ENCODE peak calls at places on chromosomes 13 and 19, in eight cellular contexts. One of them, this sample, is unnamed.
A peak's percentile ranks its signal among the peaks of the same experiment; 100 is the strongest.

GRCh38 chr13:110907951-110908898 is 6.6 kb downstream of the ANKRD10 start:
- DNase-seq in adrenal gland: peak; percentile 26
- DNase-seq in fibroblast of pulmonary artery: peak; percentile 58
- DNase-seq in activated CD8-positive, alpha-beta T cell treated with anti-CD3 and anti-CD28 coated beads for 36 hours: peak; percentile 46
- DNase-seq in astrocyte of the spinal cord: no peak
- DNase-seq in Peyer's patch: no peak
- DNase-seq in cardiac fibroblast: peak; percentile 51
- DNase-seq in IMR-90: peak; percentile 72
- DNase-seq in this sample: no peak

GRCh38 chr19:50723735-50724521 is 764 bp downstream of the CLEC11A start:
- DNase-seq in adrenal gland: no peak
- DNase-seq in fibroblast of pulmonary artery: no peak
- DNase-seq in activated CD8-positive, alpha-beta T cell treated with anti-CD3 and anti-CD28 coated beads for 36 hours: no peak
- DNase-seq in astrocyte of the spinal cord: no peak
- DNase-seq in Peyer's patch: no peak
- DNase-seq in cardiac fibroblast: no peak
- DNase-seq in IMR-90: no peak
- DNase-seq in this sample: no peak

GRCh38 chr19:6521718-6522646 is 8.8 kb upstream of the TNFSF9 start:
- DNase-seq in adrenal gland: no peak
- DNase-seq in fibroblast of pulmonary artery: peak; percentile 36
- DNase-seq in activated CD8-positive, alpha-beta T cell treated with anti-CD3 and anti-CD28 coated beads for 36 hours: peak; percentile 86
- DNase-seq in astrocyte of the spinal cord: no peak
- DNase-seq in Peyer's patch: peak; percentile 48
- DNase-seq in cardiac fibroblast: peak; percentile 53
- DNase-seq in IMR-90: no peak
- DNase-seq in this sample: no peak

GRCh38 chr19:41294393-41294792 is 15.6 kb upstream of the CCDC97 start:
- DNase-seq in adrenal gland: no peak
- DNase-seq in fibroblast of pulmonary artery: no peak
- DNase-seq in activated CD8-positive, alpha-beta T cell treated with anti-CD3 and anti-CD28 coated beads for 36 hours: no peak
- DNase-seq in astrocyte of the spinal cord: no peak
- DNase-seq in Peyer's patch: peak; percentile 19
- DNase-seq in cardiac fibroblast: no peak
- DNase-seq in IMR-90: no peak
- DNase-seq in this sample: no peak

GRCh38 chr13:113637262-113638160 is 20.5 kb downstream of the ATP4B start:
- DNase-seq in adrenal gland: peak; percentile 3
- DNase-seq in fibroblast of pulmonary artery: no peak
- DNase-seq in activated CD8-positive, alpha-beta T cell treated with anti-CD3 and anti-CD28 coated beads for 36 hours: no peak
- DNase-seq in astrocyte of the spinal cord: no peak
- DNase-seq in Peyer's patch: peak; percentile 31
- DNase-seq in cardiac fibroblast: no peak
- DNase-seq in IMR-90: no peak
- DNase-seq in this sample: no peak

GRCh38 chr19:7942981-7943443 is 454 bp downstream of the TIMM44 start:
- DNase-seq in adrenal gland: no peak
- DNase-seq in fibroblast of pulmonary artery: peak; percentile 11
- DNase-seq in activated CD8-positive, alpha-beta T cell treated with anti-CD3 and anti-CD28 coated beads for 36 hours: no peak
- DNase-seq in astrocyte of the spinal cord: peak; percentile 5
- DNase-seq in Peyer's patch: no peak
- DNase-seq in cardiac fibroblast: no peak
- DNase-seq in IMR-90: no peak
- DNase-seq in this sample: no peak

GRCh38 chr19:15550847-15551182 is 42.5 kb downstream of the CYP4F22 start:
- DNase-seq in adrenal gland: no peak
- DNase-seq in fibroblast of pulmonary artery: no peak
- DNase-seq in activated CD8-positive, alpha-beta T cell treated with anti-CD3 and anti-CD28 coated beads for 36 hours: peak; percentile 44
- DNase-seq in astrocyte of the spinal cord: no peak
- DNase-seq in Peyer's patch: no peak
- DNase-seq in cardiac fibroblast: no peak
- DNase-seq in IMR-90: no peak
- DNase-seq in this sample: no peak

GRCh38 chr13:110759710-110760109 is 46.2 kb downstream of the ING1 start:
- DNase-seq in adrenal gland: no peak
- DNase-seq in fibroblast of pulmonary artery: peak; percentile 74
- DNase-seq in activated CD8-positive, alpha-beta T cell treated with anti-CD3 and anti-CD28 coated beads for 36 hours: no peak
- DNase-seq in astrocyte of the spinal cord: peak; percentile 32
- DNase-seq in Peyer's patch: no peak
- DNase-seq in cardiac fibroblast: peak; percentile 92
- DNase-seq in IMR-90: peak; percentile 87
- DNase-seq in this sample: no peak

GRCh38 chr19:9407827-9408226 is 27.5 kb downstream of the ZNF266 start:
- DNase-seq in adrenal gland: no peak
- DNase-seq in fibroblast of pulmonary artery: no peak
- DNase-seq in activated CD8-positive, alpha-beta T cell treated with anti-CD3 and anti-CD28 coated beads for 36 hours: no peak
- DNase-seq in astrocyte of the spinal cord: no peak
- DNase-seq in Peyer's patch: no peak
- DNase-seq in cardiac fibroblast: no peak
- DNase-seq in IMR-90: no peak
- DNase-seq in this sample: no peak

GRCh38 chr13:30026093-30026492 is 175.7 kb upstream of the UBL3 start:
- DNase-seq in adrenal gland: no peak
- DNase-seq in fibroblast of pulmonary artery: peak; percentile 21
- DNase-seq in activated CD8-positive, alpha-beta T cell treated with anti-CD3 and anti-CD28 coated beads for 36 hours: no peak
- DNase-seq in astrocyte of the spinal cord: peak; percentile 83
- DNase-seq in Peyer's patch: no peak
- DNase-seq in cardiac fibroblast: peak; percentile 83
- DNase-seq in IMR-90: peak; percentile 96
- DNase-seq in this sample: no peak

GRCh38 chr13:33006646-33007045 is 9.6 kb upstream of the KL start:
- DNase-seq in adrenal gland: no peak
- DNase-seq in fibroblast of pulmonary artery: no peak
- DNase-seq in activated CD8-positive, alpha-beta T cell treated with anti-CD3 and anti-CD28 coated beads for 36 hours: no peak
- DNase-seq in astrocyte of the spinal cord: no peak
- DNase-seq in Peyer's patch: no peak
- DNase-seq in cardiac fibroblast: no peak
- DNase-seq in IMR-90: no peak
- DNase-seq in this sample: no peak

GRCh38 chr13:110308377-110309158 is 1.5 kb downstream of the COL4A2 start:
- DNase-seq in adrenal gland: no peak
- DNase-seq in fibroblast of pulmonary artery: peak; percentile 83
- DNase-seq in activated CD8-positive, alpha-beta T cell treated with anti-CD3 and anti-CD28 coated beads for 36 hours: no peak
- DNase-seq in astrocyte of the spinal cord: peak; percentile 72
- DNase-seq in Peyer's patch: no peak
- DNase-seq in cardiac fibroblast: peak; percentile 80
- DNase-seq in IMR-90: no peak
- DNase-seq in this sample: no peak

DNA sequence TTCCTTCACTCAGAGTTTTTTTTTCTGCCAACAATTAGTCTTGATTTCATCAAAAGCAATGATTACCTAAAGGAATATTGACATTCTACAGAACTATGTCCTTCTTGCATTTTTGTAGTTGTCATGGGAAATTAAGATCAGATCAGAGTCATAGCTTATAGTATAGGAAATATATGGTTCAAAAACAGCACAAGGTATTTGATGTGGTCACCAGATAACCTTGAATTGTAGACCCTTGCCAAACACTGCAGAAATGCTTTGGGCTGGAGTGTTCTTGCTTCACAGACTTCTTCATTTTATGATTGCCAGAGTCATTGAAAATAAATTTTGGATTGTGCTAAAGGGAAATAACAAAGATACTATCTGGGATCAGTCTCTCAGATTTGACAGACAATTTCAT is 103.7 kb downstream of the AKAP11 start:
- DNase-seq in adrenal gland: no peak
- DNase-seq in fibroblast of pulmonary artery: no peak
- DNase-seq in activated CD8-positive, alpha-beta T cell treated with anti-CD3 and anti-CD28 coated beads for 36 hours: no peak
- DNase-seq in astrocyte of the spinal cord: no peak
- DNase-seq in Peyer's patch: no peak
- DNase-seq in cardiac fibroblast: no peak
- DNase-seq in IMR-90: no peak
- DNase-seq in this sample: no peak
- TF ChIP-seq CTCF in adrenal gland: no peak
- TF ChIP-seq CTCF in fibroblast of pulmonary artery: no peak
- TF ChIP-seq CTCF in activated CD8-positive, alpha-beta T cell treated with anti-CD3 and anti-CD28 coated beads for 36 hours: no peak
- TF ChIP-seq CTCF in astrocyte of the spinal cord: no peak
- TF ChIP-seq CTCF in Peyer's patch: no peak
- TF ChIP-seq CTCF in cardiac fibroblast: no peak
- TF ChIP-seq CTCF in IMR-90: no peak
- TF ChIP-seq CTCF in this sample: no peak

DNA sequence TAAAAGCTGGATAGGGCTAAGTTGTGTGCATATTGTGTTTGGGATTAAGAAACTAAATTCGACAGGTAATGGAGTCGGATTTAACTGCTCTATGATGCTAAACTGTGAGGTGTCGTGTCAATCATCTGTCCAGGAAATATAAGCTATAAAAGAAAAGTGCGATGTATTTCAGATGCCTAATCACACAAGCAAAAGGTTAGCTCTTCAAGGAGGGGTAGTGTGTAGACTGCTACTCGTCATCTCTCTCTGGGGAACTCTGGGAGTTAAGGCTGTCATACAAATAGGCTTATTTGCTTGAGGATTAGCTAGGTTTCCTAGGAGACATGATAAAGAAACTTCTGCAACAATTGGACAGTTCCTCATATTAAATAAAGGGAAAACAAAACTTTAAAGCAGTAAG is 462.1 kb downstream of the OLFM4 start:
- DNase-seq in adrenal gland: no peak
- DNase-seq in fibroblast of pulmonary artery: no peak
- DNase-seq in activated CD8-positive, alpha-beta T cell treated with anti-CD3 and anti-CD28 coated beads for 36 hours: no peak
- DNase-seq in astrocyte of the spinal cord: no peak
- DNase-seq in Peyer's patch: no peak
- DNase-seq in cardiac fibroblast: no peak
- DNase-seq in IMR-90: no peak
- DNase-seq in this sample: no peak
- TF ChIP-seq CTCF in adrenal gland: no peak
- TF ChIP-seq CTCF in fibroblast of pulmonary artery: no peak
- TF ChIP-seq CTCF in activated CD8-positive, alpha-beta T cell treated with anti-CD3 and anti-CD28 coated beads for 36 hours: no peak
- TF ChIP-seq CTCF in astrocyte of the spinal cord: no peak
- TF ChIP-seq CTCF in Peyer's patch: no peak
- TF ChIP-seq CTCF in cardiac fibroblast: no peak
- TF ChIP-seq CTCF in IMR-90: no peak
- TF ChIP-seq CTCF in this sample: no peak

GRCh38 chr19:57903298-57904174 is 12.9 kb downstream of the ZNF417 start:
- DNase-seq in adrenal gland: no peak
- DNase-seq in fibroblast of pulmonary artery: peak; percentile 71
- DNase-seq in activated CD8-positive, alpha-beta T cell treated with anti-CD3 and anti-CD28 coated beads for 36 hours: no peak
- DNase-seq in astrocyte of the spinal cord: peak; percentile 26
- DNase-seq in Peyer's patch: peak; percentile 58
- DNase-seq in cardiac fibroblast: peak; percentile 69
- DNase-seq in IMR-90: peak; percentile 53
- DNase-seq in this sample: no peak
- TF ChIP-seq CTCF in adrenal gland: peak; percentile 58
- TF ChIP-seq CTCF in fibroblast of pulmonary artery: peak; percentile 61
- TF ChIP-seq CTCF in activated CD8-positive, alpha-beta T cell treated with anti-CD3 and anti-CD28 coated beads for 36 hours: peak; percentile 62
- TF ChIP-seq CTCF in astrocyte of the spinal cord: peak; percentile 46
- TF ChIP-seq CTCF in Peyer's patch: peak; percentile 60
- TF ChIP-seq CTCF in cardiac fibroblast: peak; percentile 48
- TF ChIP-seq CTCF in IMR-90: peak; percentile 58
- TF ChIP-seq CTCF in this sample: peak; percentile 54

DNA sequence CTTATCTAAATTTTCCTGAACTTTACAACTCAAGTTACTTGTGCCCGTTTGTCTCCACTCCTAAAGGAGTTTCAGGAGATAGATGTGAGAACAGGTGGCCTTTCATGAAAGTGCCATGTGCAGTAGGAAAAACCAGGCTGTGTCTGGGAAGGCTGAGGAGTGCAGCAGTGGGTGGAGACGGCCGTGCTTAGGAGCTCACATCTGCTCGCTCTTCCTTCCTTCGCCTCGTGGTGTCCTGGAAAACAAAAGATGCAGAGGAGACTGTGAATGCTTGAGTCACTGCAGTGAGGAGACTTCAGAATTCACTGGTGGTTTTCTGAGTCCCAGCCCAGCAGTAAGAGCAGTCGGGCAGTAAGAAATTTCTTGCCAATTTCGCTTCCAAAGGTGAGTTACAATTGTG is 138.4 kb upstream of the RNF113B start:
- DNase-seq in adrenal gland: no peak
- DNase-seq in fibroblast of pulmonary artery: peak; percentile 55
- DNase-seq in activated CD8-positive, alpha-beta T cell treated with anti-CD3 and anti-CD28 coated beads for 36 hours: no peak
- DNase-seq in astrocyte of the spinal cord: peak; percentile 48
- DNase-seq in Peyer's patch: no peak
- DNase-seq in cardiac fibroblast: peak; percentile 63
- DNase-seq in IMR-90: peak; percentile 71
- DNase-seq in this sample: no peak
- TF ChIP-seq CTCF in adrenal gland: no peak
- TF ChIP-seq CTCF in fibroblast of pulmonary artery: no peak
- TF ChIP-seq CTCF in activated CD8-positive, alpha-beta T cell treated with anti-CD3 and anti-CD28 coated beads for 36 hours: no peak
- TF ChIP-seq CTCF in astrocyte of the spinal cord: no peak
- TF ChIP-seq CTCF in Peyer's patch: no peak
- TF ChIP-seq CTCF in cardiac fibroblast: no peak
- TF ChIP-seq CTCF in IMR-90: peak; percentile 11
- TF ChIP-seq CTCF in this sample: no peak

GRCh38 chr19:18281082-18282020 is at the start of gene JUND:
- DNase-seq in adrenal gland: peak; percentile 98
- DNase-seq in fibroblast of pulmonary artery: peak; percentile 99
- DNase-seq in activated CD8-positive, alpha-beta T cell treated with anti-CD3 and anti-CD28 coated beads for 36 hours: peak; percentile 98
- DNase-seq in astrocyte of the spinal cord: peak; percentile 99
- DNase-seq in Peyer's patch: peak; percentile 99
- DNase-seq in cardiac fibroblast: peak; percentile 98
- DNase-seq in IMR-90: peak; percentile 98
- DNase-seq in this sample: peak; percentile 99
- TF ChIP-seq CTCF in adrenal gland: no peak
- TF ChIP-seq CTCF in fibroblast of pulmonary artery: no peak
- TF ChIP-seq CTCF in activated CD8-positive, alpha-beta T cell treated with anti-CD3 and anti-CD28 coated beads for 36 hours: no peak
- TF ChIP-seq CTCF in astrocyte of the spinal cord: no peak
- TF ChIP-seq CTCF in Peyer's patch: no peak
- TF ChIP-seq CTCF in cardiac fibroblast: no peak
- TF ChIP-seq CTCF in IMR-90: peak; percentile 17
- TF ChIP-seq CTCF in this sample: no peak

GRCh38 chr13:41550239-41550638 is 92.9 kb downstream of the RGCC start:
- DNase-seq in adrenal gland: no peak
- DNase-seq in fibroblast of pulmonary artery: no peak
- DNase-seq in activated CD8-positive, alpha-beta T cell treated with anti-CD3 and anti-CD28 coated beads for 36 hours: no peak
- DNase-seq in astrocyte of the spinal cord: no peak
- DNase-seq in Peyer's patch: no peak
- DNase-seq in cardiac fibroblast: no peak
- DNase-seq in IMR-90: no peak
- DNase-seq in this sample: no peak

GRCh38 chr13:41554626-41555386 is 97.5 kb downstream of the RGCC start:
- DNase-seq in adrenal gland: no peak
- DNase-seq in fibroblast of pulmonary artery: no peak
- DNase-seq in activated CD8-positive, alpha-beta T cell treated with anti-CD3 and anti-CD28 coated beads for 36 hours: peak; percentile 75
- DNase-seq in astrocyte of the spinal cord: no peak
- DNase-seq in Peyer's patch: no peak
- DNase-seq in cardiac fibroblast: no peak
- DNase-seq in IMR-90: no peak
- DNase-seq in this sample: no peak

GRCh38 chr13:41557719-41558118 is 100.4 kb downstream of the RGCC start:
- DNase-seq in adrenal gland: no peak
- DNase-seq in fibroblast of pulmonary artery: no peak
- DNase-seq in activated CD8-positive, alpha-beta T cell treated with anti-CD3 and anti-CD28 coated beads for 36 hours: no peak
- DNase-seq in astrocyte of the spinal cord: no peak
- DNase-seq in Peyer's patch: no peak
- DNase-seq in cardiac fibroblast: no peak
- DNase-seq in IMR-90: no peak
- DNase-seq in this sample: no peak

GRCh38 chr13:41552031-41552430 is 94.7 kb downstream of the RGCC start:
- DNase-seq in adrenal gland: no peak
- DNase-seq in fibroblast of pulmonary artery: no peak
- DNase-seq in activated CD8-positive, alpha-beta T cell treated with anti-CD3 and anti-CD28 coated beads for 36 hours: no peak
- DNase-seq in astrocyte of the spinal cord: no peak
- DNase-seq in Peyer's patch: no peak
- DNase-seq in cardiac fibroblast: no peak
- DNase-seq in IMR-90: no peak
- DNase-seq in this sample: no peak

GRCh38 chr13:41554180-41554579 is 96.8 kb downstream of the RGCC start:
- DNase-seq in adrenal gland: no peak
- DNase-seq in fibroblast of pulmonary artery: no peak
- DNase-seq in activated CD8-positive, alpha-beta T cell treated with anti-CD3 and anti-CD28 coated beads for 36 hours: no peak
- DNase-seq in astrocyte of the spinal cord: no peak
- DNase-seq in Peyer's patch: no peak
- DNase-seq in cardiac fibroblast: no peak
- DNase-seq in IMR-90: no peak
- DNase-seq in this sample: no peak
- TF ChIP-seq CTCF in adrenal gland: no peak
- TF ChIP-seq CTCF in fibroblast of pulmonary artery: no peak
- TF ChIP-seq CTCF in activated CD8-positive, alpha-beta T cell treated with anti-CD3 and anti-CD28 coated beads for 36 hours: no peak
- TF ChIP-seq CTCF in astrocyte of the spinal cord: no peak
- TF ChIP-seq CTCF in Peyer's patch: no peak
- TF ChIP-seq CTCF in cardiac fibroblast: no peak
- TF ChIP-seq CTCF in IMR-90: no peak
- TF ChIP-seq CTCF in this sample: no peak

This sample was measured in mesothelial cell of epicardium.